ENCODE peak calls at places on chromosomes 5 and 9, in seven cellular contexts. Z is adrenal gland; H is CD8-positive, alpha-beta memory T cell; V is lung; B is PC-9; F is right cardiac atrium; W is thoracic aorta. A is an unnamed sample. For H3K9me3 and H3K4me1, the result is how much of the 10 kb centered on the place peaks cover.

GRCh38 chr5:55160493-55161209 is 680 bp downstream of the GPX8 start:
- DNase-seq in F (peak), Z (peak), B (peak), W (no peak), V (no peak), H (no peak), A (no peak)

GRCh38 chr9:16179566-16179965 is 626.7 kb downstream of the CCDC171 start:
- DNase-seq in V (no peak), F (no peak), B (no peak), W (no peak), H (no peak), Z (no peak), A (no peak)

GRCh38 chr5:137737349-137738256 is 1.7 kb upstream of the KLHL3 start:
- DNase-seq in W (no peak), V (no peak), H (no peak), B (peak), F (peak), Z (no peak), A (no peak)

GRCh38 chr9:100104314-100104713 is 5.3 kb downstream of the INVS start:
- DNase-seq in H (no peak), B (no peak), Z (no peak), F (no peak), W (no peak), V (no peak), A (no peak)

GRCh38 chr5:146213210-146213838 is 9.9 kb downstream of the RBM27 start:
- DNase-seq in H (no peak), W (no peak), B (no peak), Z (no peak), V (no peak), F (no peak), A (no peak)

GRCh38 chr5:4549351-4549750 is 590.8 kb upstream of the ADAMTS16 start:
- DNase-seq in F (no peak), B (no peak), W (no peak), H (no peak), Z (no peak), V (no peak), A (no peak)

GRCh38 chr5:56161446-56161838 is 71.7 kb downstream of the ANKRD55 start:
- DNase-seq in W (no peak), H (no peak), Z (no peak), B (no peak), V (no peak), F (no peak), A (no peak)

GRCh38 chr9:116941266-116941665 is 254.2 kb downstream of the TRIM32 start:
- DNase-seq in F (no peak), W (no peak), B (no peak), Z (no peak), V (no peak), H (no peak), A (no peak)

GRCh38 chr5:124262443-124262842 is 484.0 kb downstream of the ZNF608 start:
- DNase-seq in W (no peak), H (no peak), F (no peak), Z (no peak), V (no peak), B (no peak), A (no peak)

GRCh38 chr9:131297903-131298302 is 8.4 kb downstream of the PLPP7 start:
- DNase-seq in F (no peak), V (no peak), Z (no peak), B (no peak), W (no peak), H (no peak), A (no peak)

GRCh38 chr9:38689678-38690077 is 30.3 kb downstream of the FAM240B start:
- DNase-seq in F (no peak), B (no peak), Z (no peak), V (no peak), H (no peak), W (no peak), A (peak)

GRCh38 chr9:69379250-69379982 is 54.4 kb downstream of the ENTREP1 start:
- DNase-seq in F (peak), H (no peak), Z (peak), B (peak), V (no peak), W (no peak), A (no peak)

DNA sequence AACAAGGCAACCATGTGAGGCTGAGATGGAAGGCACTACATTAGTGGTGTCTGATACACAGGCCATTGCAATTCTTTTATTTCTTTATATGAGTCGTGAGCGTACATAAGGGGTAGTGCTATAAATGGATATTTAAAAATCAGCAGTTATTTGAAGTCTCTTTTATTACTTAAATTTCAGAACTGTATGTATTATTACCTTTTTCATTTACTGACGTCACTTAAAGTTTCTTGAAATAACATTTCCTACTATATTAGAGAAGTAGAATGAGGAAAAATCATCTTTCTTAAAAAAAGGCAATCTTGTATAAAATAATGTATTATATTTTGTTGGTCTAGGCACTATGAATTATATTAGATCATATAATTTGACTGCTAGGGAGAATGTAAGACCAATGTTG is 280.9 kb upstream of the CYLC2 start:
- DNase-seq in V (no peak), Z (no peak), W (no peak), H (no peak), F (no peak), B (no peak), A (no peak)
- H3K9me3 ChIP-seq in V (under half), Z (under half), W (under half), H (under half), F (under half), B (under half), A (under half)

DNA sequence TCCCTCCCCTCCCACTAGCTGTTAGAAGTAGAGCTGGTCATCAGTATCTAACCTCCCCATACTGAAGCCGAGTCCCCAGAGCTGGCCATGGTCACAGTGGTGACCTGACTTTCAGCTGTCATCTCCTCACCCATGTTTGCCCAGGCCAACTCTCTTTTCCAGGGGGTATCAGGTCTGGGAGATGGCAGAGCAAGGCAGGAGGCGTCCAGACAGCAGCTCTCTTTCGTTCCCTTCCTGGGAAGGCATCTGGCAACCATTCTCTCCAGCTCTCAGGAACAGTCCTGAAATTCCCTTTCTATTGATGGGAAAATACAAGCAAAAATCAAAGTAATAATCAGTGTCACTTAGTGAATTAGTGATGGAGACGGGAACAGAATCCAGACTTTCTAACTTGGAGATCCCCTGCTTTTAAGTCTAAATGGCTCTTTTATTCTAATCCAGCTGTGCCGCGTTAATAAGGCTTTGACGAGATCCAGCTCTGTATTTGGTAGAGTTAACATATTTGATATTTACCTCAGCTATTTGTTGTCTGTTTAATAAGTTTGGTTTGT is 21.3 kb upstream of the AOPEP start:
- DNase-seq in B (no peak), W (no peak), H (no peak), Z (no peak), V (no peak), F (no peak), A (peak)
- H3K4me1 ChIP-seq in B (under half), W (under half), H (under half), Z (under half), V (under half), F (under half), A (under half)

GRCh38 chr5:95743248-95743647 is 12.1 kb downstream of the RHOBTB3 start:
- DNase-seq in H (no peak), B (no peak), V (no peak), F (no peak), W (no peak), Z (no peak), A (no peak)

GRCh38 chr5:95746194-95746593 is 15.1 kb downstream of the RHOBTB3 start:
- DNase-seq in F (no peak), W (no peak), V (no peak), Z (no peak), H (no peak), B (no peak), A (no peak)

GRCh38 chr5:95741458-95741857 is 10.3 kb downstream of the RHOBTB3 start:
- DNase-seq in B (no peak), Z (no peak), V (no peak), W (no peak), F (no peak), H (no peak), A (no peak)

GRCh38 chr5:95747041-95747679 is 16.0 kb downstream of the RHOBTB3 start:
- DNase-seq in V (no peak), B (no peak), F (no peak), W (no peak), H (no peak), Z (no peak), A (no peak)

GRCh38 chr5:95743877-95744276 is 12.7 kb downstream of the RHOBTB3 start:
- DNase-seq in H (no peak), V (no peak), B (no peak), W (no peak), F (no peak), Z (no peak), A (no peak)
- H3K9me3 ChIP-seq in H (under half), V (under half), B (under half), W (under half), F (under half), Z (under half), A (under half)

GRCh38 chr5:172844577-172844838 is 10.5 kb downstream of the ERGIC1 start:
- DNase-seq in B (no peak), F (no peak), H (no peak), V (no peak), Z (no peak), W (no peak), A (no peak)

GRCh38 chr5:172845190-172845975 is 11.3 kb downstream of the ERGIC1 start:
- DNase-seq in B (no peak), W (no peak), V (no peak), Z (no peak), F (no peak), H (no peak), A (no peak)

GRCh38 chr5:172846249-172846648 is 12.2 kb downstream of the ERGIC1 start:
- DNase-seq in W (no peak), H (no peak), F (no peak), B (no peak), Z (no peak), V (no peak), A (no peak)

GRCh38 chr5:172848419-172848818 is 14.4 kb downstream of the ERGIC1 start:
- DNase-seq in W (no peak), V (no peak), H (no peak), B (no peak), F (no peak), Z (no peak), A (no peak)

DNA sequence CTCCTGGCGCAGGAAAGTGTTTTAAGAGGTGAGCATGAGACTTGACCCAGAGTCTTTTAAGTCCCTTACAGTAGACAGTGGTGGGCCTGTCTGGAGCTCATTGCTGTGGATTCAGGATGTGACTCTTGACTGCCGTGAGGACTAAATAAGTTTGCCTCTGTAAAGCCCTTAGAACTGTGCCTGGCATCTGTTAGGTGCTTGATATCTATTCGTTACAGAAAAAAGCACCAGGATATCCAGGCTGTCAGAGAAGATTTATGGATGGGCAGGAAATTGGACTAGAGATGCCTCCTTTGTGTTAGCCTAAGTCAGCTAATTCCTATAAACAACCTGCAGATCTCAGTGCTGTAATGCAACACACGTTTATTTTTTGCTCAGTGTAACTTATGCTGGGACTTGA is 12.6 kb downstream of the ERGIC1 start:
- DNase-seq in F (no peak), V (no peak), Z (no peak), H (no peak), W (no peak), B (no peak), A (no peak)
- H3K4me1 ChIP-seq in F (under half), V (under half), Z (half or more), H (under half), W (under half), B (under half), A (under half)

GRCh38 chr9:85892406-85892805 is 48.5 kb upstream of the NAA35 start:
- DNase-seq in V (no peak), W (no peak), Z (no peak), B (no peak), H (no peak), F (no peak), A (no peak)
- H3K9me3 ChIP-seq in V (under half), W (under half), Z (under half), B (under half), H (under half), F (under half), A (under half)

DNA sequence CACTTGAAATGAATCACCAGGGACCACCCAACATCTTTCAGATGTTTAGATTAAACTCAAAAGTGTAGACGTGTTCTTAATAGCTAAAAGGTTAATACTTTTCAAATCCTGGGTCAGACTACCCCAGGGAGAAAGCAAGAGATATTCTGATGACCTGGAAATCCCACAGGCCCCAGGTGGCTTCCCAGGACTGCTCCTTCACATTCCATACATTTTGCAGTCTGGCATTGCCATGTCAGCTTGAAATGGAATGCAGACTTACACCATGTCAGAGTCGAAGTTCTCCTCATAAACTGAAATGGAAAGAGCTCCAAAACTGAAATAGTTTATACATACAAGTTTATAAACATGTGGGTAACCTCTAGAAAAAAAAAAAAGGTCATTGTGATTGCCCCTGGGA is 61.5 kb downstream of the TMEM167A start:
- DNase-seq in H (no peak), Z (no peak), W (no peak), B (no peak), V (no peak), F (no peak), A (no peak)
- H3K4me1 ChIP-seq in H (under half), Z (under half), W (under half), B (under half), V (under half), F (under half), A (under half)

GRCh38 chr5:66467564-66467963 is 128.6 kb upstream of the MAST4 start:
- DNase-seq in H (no peak), F (no peak), W (no peak), B (no peak), Z (no peak), V (no peak), A (no peak)
- H3K9me3 ChIP-seq in H (under half), F (under half), W (under half), B (under half), Z (under half), V (under half), A (under half)

GRCh38 chr5:52996966-52997365 is 7.8 kb downstream of the ITGA2 start:
- DNase-seq in W (no peak), F (no peak), Z (no peak), B (no peak), V (no peak), H (no peak), A (no peak)

GRCh38 chr5:53001541-53001940 is 12.4 kb downstream of the ITGA2 start:
- DNase-seq in W (no peak), Z (no peak), B (no peak), V (no peak), H (no peak), F (no peak), A (no peak)

GRCh38 chr5:52997424-52997823 is 8.3 kb downstream of the ITGA2 start:
- DNase-seq in V (no peak), B (no peak), W (no peak), H (no peak), F (no peak), Z (no peak), A (no peak)

GRCh38 chr5:52999357-52999949 is 10.3 kb downstream of the ITGA2 start:
- DNase-seq in Z (no peak), F (no peak), H (no peak), V (no peak), B (no peak), W (no peak), A (no peak)

DNA sequence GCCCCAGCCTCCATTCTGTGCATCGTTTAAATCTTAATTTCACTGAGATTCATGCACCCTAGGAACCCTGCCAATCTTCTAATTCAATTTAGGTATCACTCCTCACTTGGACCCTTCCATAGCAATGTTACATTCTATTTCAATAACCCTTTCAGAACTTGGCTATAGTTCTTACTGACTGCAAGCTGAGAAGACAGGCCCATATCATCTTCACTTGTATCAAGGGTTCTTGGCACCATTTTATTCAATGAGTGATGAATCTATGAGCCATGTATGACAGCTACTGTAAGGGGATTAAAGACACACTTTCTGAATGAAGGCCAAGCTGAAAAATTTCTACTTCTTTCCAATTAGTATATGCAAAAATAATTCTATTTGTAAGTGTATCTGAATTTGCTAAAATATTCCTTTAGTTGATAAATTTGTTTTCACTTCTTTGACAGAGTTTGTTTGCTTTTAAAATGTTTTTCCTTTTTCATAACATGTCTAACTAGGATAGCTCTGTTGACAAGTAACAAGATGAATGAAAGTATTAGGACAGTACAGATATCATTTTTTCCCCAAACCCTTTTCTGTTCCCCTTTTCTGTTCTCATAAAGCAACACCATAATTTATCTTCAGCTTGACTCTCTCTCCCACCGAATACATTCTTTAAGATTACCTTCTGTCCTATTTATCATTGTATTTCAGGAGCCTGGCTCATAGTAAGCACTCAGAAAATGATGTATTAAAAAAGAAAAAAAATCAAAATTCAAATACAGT is 9.6 kb downstream of the ITGA2 start:
- DNase-seq in W (no peak), Z (no peak), F (no peak), H (no peak), B (no peak), V (no peak), A (no peak)
- H3K4me1 ChIP-seq in W (under half), Z (under half), F (under half), H (under half), B (under half), V (under half), A (under half)

GRCh38 chr5:2582507-2582906 is 169.0 kb downstream of the IRX2 start:
- DNase-seq in W (no peak), H (no peak), F (no peak), B (no peak), V (no peak), Z (no peak), A (no peak)

GRCh38 chr5:2579126-2579525 is 172.4 kb downstream of the IRX2 start:
- DNase-seq in Z (no peak), V (no peak), W (no peak), F (no peak), H (no peak), B (no peak), A (no peak)

GRCh38 chr5:2582106-2582505 is 169.4 kb downstream of the IRX2 start:
- DNase-seq in H (no peak), Z (no peak), W (no peak), F (no peak), V (no peak), B (no peak), A (no peak)

GRCh38 chr5:2584579-2584978 is 166.9 kb downstream of the IRX2 start:
- DNase-seq in H (no peak), B (no peak), Z (no peak), V (no peak), W (no peak), F (no peak), A (no peak)

DNA sequence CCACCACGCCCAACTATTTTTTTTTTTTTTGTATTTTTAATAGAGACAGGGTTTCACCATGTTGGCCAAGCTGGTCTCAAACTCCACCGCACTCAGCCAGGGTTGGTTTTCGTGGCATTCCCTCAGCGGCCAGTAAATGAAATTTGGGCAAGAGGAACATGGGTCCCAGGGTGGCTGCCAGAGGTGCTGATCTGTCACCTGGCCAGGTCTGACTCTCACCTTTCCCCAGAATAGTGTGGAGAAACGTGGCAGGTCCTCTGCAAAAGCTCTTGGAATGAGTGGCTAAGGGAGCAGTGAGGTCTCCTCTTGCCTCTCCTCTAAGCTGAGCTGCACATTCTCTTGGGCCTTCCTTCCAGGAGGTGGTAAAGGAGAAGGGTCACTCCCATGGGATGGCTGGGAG is 170.1 kb downstream of the IRX2 start:
- DNase-seq in Z (no peak), F (no peak), W (no peak), H (no peak), V (no peak), B (no peak), A (no peak)
- H3K9me3 ChIP-seq in Z (under half), F (under half), W (under half), H (under half), V (under half), B (under half), A (under half)